ENCODE peak calls at places on chromosomes 7 and 10, in eight cellular contexts. V is HT1080, F is MV-4-11, B is non-pigmented ciliary epithelial cell, Z is osteocyte, J is lower leg skin, E is Kasumi-1, K is GM20000. M is an unnamed sample.

GRCh38 chr10:326350-326749 is 191.1 kb downstream of the ZMYND11 start:
- DNase-seq in V (no peak), J (peak; percentile 37), F (no peak), K (no peak), Z (no peak), B (no peak), E (no peak), M (no peak)

GRCh38 chr10:79144341-79145173 is 75.8 kb downstream of the ZMIZ1 start:
- DNase-seq in E (no peak), B (no peak), J (no peak), K (no peak), F (no peak), Z (no peak), V (no peak), M (peak; percentile 53)

GRCh38 chr10:36021096-36021495 is 379.0 kb upstream of the FZD8 start:
- DNase-seq in F (no peak), J (no peak), E (no peak), K (no peak), V (no peak), Z (no peak), B (no peak), M (no peak)

GRCh38 chr7:142592664-142593063 is 156.6 kb upstream of the PRSS1 start:
- DNase-seq in V (no peak), E (no peak), F (no peak), B (no peak), J (no peak), K (no peak), Z (no peak), M (no peak)

GRCh38 chr10:133359554-133359971 is 1.7 kb upstream of the FUOM start:
- DNase-seq in J (no peak), B (no peak), Z (no peak), F (no peak), V (no peak), K (no peak), E (no peak), M (no peak)

GRCh38 chr7:74101061-74101681 is 17.6 kb downstream of the LIMK1 start:
- DNase-seq in Z (no peak), F (peak; percentile 13), E (no peak), B (no peak), J (no peak), K (peak; percentile 92), V (no peak), M (no peak)

GRCh38 chr7:114910787-114911186 is 11.1 kb upstream of the MDFIC start:
- DNase-seq in Z (no peak), F (no peak), K (no peak), B (no peak), V (no peak), J (no peak), E (no peak), M (no peak)

GRCh38 chr7:8669501-8669851 is 236.1 kb downstream of the NXPH1 start:
- DNase-seq in J (no peak), Z (no peak), B (no peak), E (no peak), K (no peak), V (no peak), F (no peak), M (no peak)

GRCh38 chr7:126699707-126700106 is 553.0 kb downstream of the GRM8 start:
- DNase-seq in V (no peak), Z (no peak), E (no peak), K (no peak), B (no peak), J (no peak), F (no peak), M (no peak)

GRCh38 chr10:103659674-103660363 is 166.3 kb downstream of the NEURL1 start:
- DNase-seq in K (peak; percentile 88), F (peak; percentile 28), V (peak; percentile 80), J (no peak), E (peak; percentile 80), B (peak; percentile 62), Z (peak; percentile 88), M (peak; percentile 88)

GRCh38 chr7:108118959-108119358 is 11.2 kb downstream of the LAMB4 start:
- DNase-seq in Z (no peak), V (no peak), K (no peak), E (no peak), B (no peak), J (no peak), F (no peak), M (no peak)

GRCh38 chr10:91745086-91745831 is 53.0 kb upstream of the TNKS2 start:
- DNase-seq in K (no peak), F (no peak), B (no peak), V (peak; percentile 34), E (no peak), J (no peak), Z (no peak), M (peak; percentile 17)

GRCh38 chr10:5551531-5552375 is 27.0 kb downstream of the CALML3 start:
- DNase-seq in B (no peak), J (peak; percentile 86), E (no peak), K (peak; percentile 50), F (peak; percentile 87), V (peak; percentile 90), Z (no peak), M (no peak)

GRCh38 chr7:19957664-19958063 is 184.2 kb upstream of the TMEM196 start:
- DNase-seq in Z (no peak), F (no peak), K (no peak), J (no peak), V (peak; percentile 58), B (no peak), E (no peak), M (no peak)

GRCh38 chr10:33217854-33218253 is 116.6 kb downstream of the NRP1 start:
- DNase-seq in J (no peak), F (no peak), B (no peak), Z (no peak), V (peak; percentile 61), E (no peak), K (no peak), M (no peak)

GRCh38 chr10:132574783-132575319 is 37.3 kb downstream of the INPP5A start:
- DNase-seq in Z (no peak), F (peak; percentile 76), J (peak; percentile 82), K (no peak), V (peak; percentile 68), E (peak; percentile 80), B (peak; percentile 18), M (no peak)

GRCh38 chr10:81953420-81953819 is 78.4 kb downstream of the NRG3 start:
- DNase-seq in E (no peak), B (no peak), F (no peak), Z (no peak), J (no peak), V (peak; percentile 62), K (no peak), M (no peak)

GRCh38 chr10:24196426-24197039 is 12.4 kb upstream of the KIAA1217 start:
- DNase-seq in K (peak; percentile 77), V (peak; percentile 51), B (no peak), E (peak; percentile 85), J (peak; percentile 94), Z (no peak), F (peak; percentile 35), M (peak; percentile 85)

GRCh38 chr7:158284121-158284520 is 303.5 kb downstream of the PTPRN2 start:
- DNase-seq in B (no peak), J (peak; percentile 45), Z (peak; percentile 69), V (no peak), F (no peak), K (no peak), E (no peak), M (no peak)

GRCh38 chr10:71964669-71965515 is 697 bp downstream of the CHST3 start:
- DNase-seq in V (peak; percentile 74), B (no peak), F (no peak), K (no peak), J (peak; percentile 95), Z (no peak), E (no peak), M (peak; percentile 74)

GRCh38 chr7:70446448-70447143 is 685.3 kb upstream of the GALNT17 start:
- DNase-seq in V (no peak), J (no peak), B (no peak), K (no peak), E (no peak), Z (no peak), F (no peak), M (no peak)

GRCh38 chr10:70584941-70585544 is 17.5 kb downstream of the PRF1 start:
- DNase-seq in B (no peak), E (no peak), J (no peak), Z (no peak), K (no peak), F (no peak), V (no peak), M (peak; percentile 32)

GRCh38 chr10:85719408-85719807 is 647.2 kb downstream of the GRID1 start:
- DNase-seq in Z (no peak), E (no peak), V (no peak), K (no peak), F (peak; percentile 35), B (no peak), J (no peak), M (no peak)

GRCh38 chr7:41733063-41733398 is 30.1 kb upstream of the INHBA start:
- DNase-seq in K (no peak), B (peak; percentile 51), Z (no peak), F (peak; percentile 67), V (peak; percentile 31), E (no peak), J (no peak), M (no peak)

GRCh38 chr10:34830527-34830926 is 15.4 kb upstream of the PARD3 start:
- DNase-seq in Z (no peak), V (no peak), E (no peak), F (no peak), J (no peak), K (no peak), B (no peak), M (no peak)

GRCh38 chr7:128974241-128974934 is 36.7 kb downstream of the IRF5 start:
- DNase-seq in E (no peak), K (no peak), J (no peak), V (no peak), Z (no peak), B (peak; percentile 13), F (no peak), M (no peak)